ENCODE peak calls at places on chromosomes 6 and 20, in five cellular contexts. T is K562, R is GM12878, U is H1, A is HepG2. G is an unnamed sample.

GRCh38 chr20:51797357-51798025 is 4.8 kb downstream of the SALL4 start:
- DNase-seq in T (no peak), R (no peak), U (no peak), A (no peak), G (no peak)

GRCh38 chr20:47951521-47951951 is 166.3 kb upstream of the SULF2 start:
- DNase-seq in T (no peak), R (no peak), U (no peak), A (no peak), G (no peak)

GRCh38 chr6:164322533-164322932 is 908.0 kb downstream of the QKI start:
- DNase-seq in T (no peak), R (no peak), U (no peak), A (no peak), G (no peak)

GRCh38 chr6:85892346-85892745 is 249.7 kb upstream of the SYNCRIP start:
- DNase-seq in T (no peak), R (no peak), U (no peak), A (no peak), G (no peak)

GRCh38 chr6:95648636-95649035 is 71.3 kb downstream of the MANEA start:
- DNase-seq in T (no peak), R (no peak), U (no peak), A (peak), G (no peak)

GRCh38 chr6:40148882-40149573 is 214.8 kb upstream of the MOCS1 start:
- DNase-seq in T (no peak), R (peak), U (no peak), A (no peak), G (no peak)

GRCh38 chr6:113676057-113676456 is 181.1 kb upstream of the MARCKS start:
- DNase-seq in T (no peak), R (no peak), U (no peak), A (no peak), G (no peak)

GRCh38 chr6:87993331-87993730 is 54.3 kb upstream of the SPACA1 start:
- DNase-seq in T (no peak), R (no peak), U (no peak), A (no peak), G (no peak)

GRCh38 chr6:1611322-1611571 is 1.5 kb downstream of the FOXC1 start:
- DNase-seq in T (no peak), R (no peak), U (no peak), A (no peak), G (no peak)

GRCh38 chr6:139242457-139243240 is 49.1 kb downstream of the TXLNB start:
- DNase-seq in T (no peak), R (no peak), U (no peak), A (no peak), G (no peak)

GRCh38 chr6:139239137-139239536 is 52.7 kb downstream of the TXLNB start:
- DNase-seq in T (no peak), R (no peak), U (no peak), A (no peak), G (no peak)

GRCh38 chr6:139243531-139243930 is 48.3 kb downstream of the TXLNB start:
- DNase-seq in T (no peak), R (no peak), U (no peak), A (no peak), G (no peak)

GRCh38 chr6:139236105-139236504 is 55.7 kb downstream of the TXLNB start:
- DNase-seq in T (no peak), R (no peak), U (no peak), A (no peak), G (no peak)

DNA sequence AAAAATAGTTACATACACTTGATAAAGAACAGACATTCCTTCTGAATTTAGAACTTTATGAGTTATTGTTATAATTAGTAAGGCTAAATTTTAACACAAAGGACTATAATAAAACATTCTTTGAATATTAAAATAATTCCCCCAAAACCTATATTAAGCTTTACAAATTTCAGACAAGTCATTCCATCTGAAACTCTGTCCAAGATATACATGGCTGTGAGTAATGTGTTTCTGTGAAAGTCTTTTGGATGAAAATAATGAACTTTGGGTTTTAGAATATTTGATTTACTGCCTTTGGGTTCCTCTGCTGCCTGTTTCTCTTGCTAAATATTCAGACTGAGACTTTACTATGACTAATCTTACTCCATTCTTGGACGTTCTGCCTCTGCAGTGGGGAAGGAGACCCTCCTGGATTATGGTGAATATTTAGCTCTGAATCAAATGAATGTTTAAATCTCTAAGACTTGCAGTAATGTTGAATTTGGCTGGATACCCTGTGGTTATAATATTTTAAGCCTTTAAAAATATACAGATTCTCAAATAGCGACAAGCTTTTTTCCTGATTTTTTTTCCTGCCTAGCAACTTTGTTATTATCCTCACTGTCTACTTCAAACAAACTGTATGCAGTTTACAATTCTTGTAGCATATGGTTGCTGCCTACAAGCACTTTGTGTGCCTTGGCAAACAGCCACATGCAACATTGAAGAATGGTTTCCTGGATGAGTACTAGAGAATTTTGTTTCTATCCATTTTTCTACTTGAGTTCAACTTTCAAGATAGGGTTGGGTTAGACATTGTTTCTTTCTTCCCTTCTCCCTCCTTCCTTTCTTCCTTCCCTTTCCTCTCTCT is 51.4 kb downstream of the TXLNB start:
- DNase-seq in T (no peak), R (no peak), U (no peak), A (no peak), G (no peak)
- TF ChIP-seq YY1 in T (no peak), R (no peak), U (no peak), A (no peak), G (no peak)

GRCh38 chr6:33142501-33142900 is 49.8 kb downstream of the COL11A2 start:
- DNase-seq in T (no peak), R (no peak), U (no peak), A (no peak), G (no peak)
- TF ChIP-seq YY1 in T (no peak), R (no peak), U (no peak), A (no peak), G (no peak)

DNA sequence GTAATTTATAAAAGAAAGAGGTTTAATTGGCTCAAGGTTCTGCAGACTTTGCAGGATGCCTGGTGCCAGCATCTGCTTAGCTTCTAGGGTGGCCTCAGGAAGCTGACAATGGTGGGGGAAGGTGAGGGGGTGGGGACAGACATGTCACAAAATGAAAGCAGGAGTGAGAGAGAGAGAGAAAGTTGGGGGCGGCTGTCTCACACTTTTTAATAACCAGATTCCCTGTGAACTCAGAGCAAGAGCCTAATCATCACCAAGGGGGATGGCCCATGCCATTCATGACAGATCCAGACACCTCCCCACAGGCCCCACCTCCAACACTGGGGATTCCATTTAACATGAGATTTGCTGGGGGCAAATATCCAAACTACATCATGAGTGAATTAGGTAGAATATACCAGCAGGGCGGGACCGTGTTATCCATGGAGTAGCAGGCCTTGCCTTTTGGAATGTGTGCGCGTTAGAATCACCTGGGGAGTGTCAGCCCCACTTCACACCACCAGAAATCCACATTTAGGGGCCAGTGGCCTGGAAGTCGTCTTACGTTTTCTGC is 258.8 kb downstream of the CDH4 start:
- DNase-seq in T (no peak), R (no peak), U (no peak), A (no peak), G (no peak)
- TF ChIP-seq YY1 in T (no peak), R (no peak), U (no peak), A (no peak), G (no peak)

GRCh38 chr20:64152906-64153305 is 11.3 kb upstream of the MYT1 start:
- DNase-seq in T (no peak), R (no peak), U (no peak), A (no peak), G (no peak)
- TF ChIP-seq YY1 in T (no peak), R (no peak), U (no peak), A (no peak), G (no peak)

GRCh38 chr6:29967379-29968010 is 25.2 kb downstream of the HLA-A start:
- DNase-seq in T (peak), R (peak), U (no peak), A (peak), G (peak)
- TF ChIP-seq YY1 in T (no peak), R (no peak), U (no peak), A (no peak), G (no peak)

GRCh38 chr20:40547492-40548129 is 141.4 kb downstream of the MAFB start:
- DNase-seq in T (no peak), R (no peak), U (no peak), A (no peak), G (no peak)
- TF ChIP-seq YY1 in T (no peak), R (no peak), U (no peak), A (no peak), G (no peak)